ENCODE peak calls at places on chromosomes 5 and 9, in five cellular contexts. L, X, S, G and Z are unnamed samples.

GRCh38 chr9:99445377-99445891 is 223.4 kb downstream of the SEC61B start:
- DNase-seq in L (peak), X (no peak), S (peak), G (no peak), Z (peak)

GRCh38 chr9:130938652-130939404 is at the start of gene FIBCD1:
- DNase-seq in L (peak), X (peak), S (no peak), G (no peak), Z (peak)

GRCh38 chr5:173537228-173537627 is 79.2 kb downstream of the BOD1 start:
- DNase-seq in L (no peak), X (no peak), S (no peak), G (no peak), Z (no peak)

GRCh38 chr5:54520438-54520846 is 2.9 kb downstream of the SNX18 start:
- DNase-seq in L (peak), X (no peak), S (no peak), G (no peak), Z (peak)

GRCh38 chr9:87661241-87661640 is 64.7 kb upstream of the CTSL start:
- DNase-seq in L (no peak), X (no peak), S (no peak), G (no peak), Z (no peak)

GRCh38 chr9:103397868-103398600 is 402.9 kb downstream of the CYLC2 start:
- DNase-seq in L (peak), X (no peak), S (no peak), G (no peak), Z (peak)

GRCh38 chr9:7103382-7104170 is 345.8 kb downstream of the KDM4C start:
- DNase-seq in L (peak), X (no peak), S (no peak), G (no peak), Z (peak)

GRCh38 chr9:30534458-30534857 is 1850.0 kb upstream of the ACO1 start:
- DNase-seq in L (no peak), X (no peak), S (no peak), G (no peak), Z (no peak)

GRCh38 chr5:132067451-132067850 is 6.1 kb upstream of the CSF2 start:
- DNase-seq in L (no peak), X (no peak), S (no peak), G (no peak), Z (no peak)

GRCh38 chr9:6184749-6185645 is 30.6 kb upstream of the IL33 start:
- DNase-seq in L (no peak), X (no peak), S (no peak), G (no peak), Z (peak)

GRCh38 chr5:98428806-98429205 is 344.7 kb upstream of the RGMB start:
- DNase-seq in L (peak), X (no peak), S (no peak), G (no peak), Z (peak)

GRCh38 chr5:38453921-38454320 is 102.5 kb downstream of the LIFR start:
- DNase-seq in L (no peak), X (no peak), S (no peak), G (no peak), Z (no peak)

GRCh38 chr5:171272996-171273970 is 35.8 kb upstream of the TLX3 start:
- DNase-seq in L (peak), X (no peak), S (no peak), G (no peak), Z (peak)

GRCh38 chr5:79263-79662 is 12.7 kb upstream of the PLEKHG4B start:
- DNase-seq in L (no peak), X (no peak), S (no peak), G (no peak), Z (no peak)

GRCh38 chr5:16897284-16897704 is 38.8 kb downstream of the MYO10 start:
- DNase-seq in L (no peak), X (no peak), S (no peak), G (no peak), Z (no peak)

GRCh38 chr5:149902177-149902576 is 42.4 kb downstream of the PDE6A start:
- DNase-seq in L (no peak), X (no peak), S (no peak), G (no peak), Z (no peak)

GRCh38 chr9:136725612-136726011 is 13.2 kb downstream of the DIPK1B start:
- DNase-seq in L (peak), X (no peak), S (no peak), G (no peak), Z (peak)

GRCh38 chr9:68750179-68750685 is 45.2 kb downstream of the PIP5K1B start:
- DNase-seq in L (no peak), X (no peak), S (no peak), G (no peak), Z (no peak)

GRCh38 chr5:24225051-24225450 is 419.7 kb downstream of the CDH10 start:
- DNase-seq in L (no peak), X (no peak), S (no peak), G (no peak), Z (peak)

GRCh38 chr5:142164315-142164714 is 55.7 kb downstream of the NDFIP1 start:
- DNase-seq in L (no peak), X (no peak), S (no peak), G (no peak), Z (no peak)

GRCh38 chr5:43073597-43074546 is 33.8 kb upstream of the ANXA2R start:
- DNase-seq in L (peak), X (no peak), S (no peak), G (no peak), Z (peak)

GRCh38 chr5:131186561-131187256 is 16.0 kb downstream of the LYRM7 start:
- DNase-seq in L (no peak), X (no peak), S (no peak), G (no peak), Z (peak)

GRCh38 chr9:137642118-137642601 is 23.4 kb downstream of the EHMT1 start:
- DNase-seq in L (no peak), X (peak), S (no peak), G (peak), Z (no peak)

GRCh38 chr9:129007035-129007765 is 20.9 kb downstream of the SH3GLB2 start:
- DNase-seq in L (no peak), X (peak), S (no peak), G (peak), Z (no peak)

GRCh38 chr5:10518352-10518751 is 45.5 kb upstream of the ANKRD33B start:
- DNase-seq in L (peak), X (no peak), S (no peak), G (no peak), Z (no peak)

GRCh38 chr9:35905912-35906679 is at the start of gene HRCT1:
- DNase-seq in L (peak), X (peak), S (peak), G (peak), Z (peak)

GRCh38 chr9:129146441-129146933 is 31.6 kb downstream of the IER5L start:
- DNase-seq in L (no peak), X (no peak), S (no peak), G (no peak), Z (no peak)

GRCh38 chr9:107732781-107733529 is 243.4 kb upstream of the KLF4 start:
- DNase-seq in L (peak), X (no peak), S (no peak), G (no peak), Z (peak)

GRCh38 chr5:149274964-149275363 is 3.3 kb downstream of the AFAP1L1 start:
- DNase-seq in L (peak), X (no peak), S (no peak), G (no peak), Z (peak)

GRCh38 chr9:127886401-127886972 is 9.0 kb upstream of the AK1 start:
- DNase-seq in L (no peak), X (no peak), S (no peak), G (peak), Z (no peak)

GRCh38 chr9:116020801-116021200 is 132.8 kb upstream of the PAPPA start:
- DNase-seq in L (peak), X (no peak), S (no peak), G (no peak), Z (peak)

GRCh38 chr9:123686131-123686848 is 243.6 kb downstream of the DENND1A start:
- DNase-seq in L (peak), X (no peak), S (no peak), G (no peak), Z (peak)

GRCh38 chr9:87494970-87495471 is 2.6 kb upstream of the DAPK1 start:
- DNase-seq in L (peak), X (no peak), S (no peak), G (no peak), Z (peak)

GRCh38 chr5:157155297-157155696 is 10.8 kb downstream of the GARIN3 start:
- DNase-seq in L (no peak), X (no peak), S (no peak), G (no peak), Z (no peak)

GRCh38 chr9:110788871-110789270 is 120.3 kb downstream of the MUSK start:
- DNase-seq in L (peak), X (no peak), S (no peak), G (no peak), Z (peak)

GRCh38 chr9:110785166-110785565 is 116.6 kb downstream of the MUSK start:
- DNase-seq in L (no peak), X (no peak), S (no peak), G (no peak), Z (no peak)

GRCh38 chr9:110782701-110783100 is 114.1 kb downstream of the MUSK start:
- DNase-seq in L (no peak), X (no peak), S (no peak), G (no peak), Z (peak)

GRCh38 chr9:110784309-110784708 is 115.7 kb downstream of the MUSK start:
- DNase-seq in L (no peak), X (no peak), S (no peak), G (no peak), Z (no peak)
- H3K4me3 ChIP-seq in L (no peak), X (no peak), S (no peak), G (no peak), Z (no peak)

DNA sequence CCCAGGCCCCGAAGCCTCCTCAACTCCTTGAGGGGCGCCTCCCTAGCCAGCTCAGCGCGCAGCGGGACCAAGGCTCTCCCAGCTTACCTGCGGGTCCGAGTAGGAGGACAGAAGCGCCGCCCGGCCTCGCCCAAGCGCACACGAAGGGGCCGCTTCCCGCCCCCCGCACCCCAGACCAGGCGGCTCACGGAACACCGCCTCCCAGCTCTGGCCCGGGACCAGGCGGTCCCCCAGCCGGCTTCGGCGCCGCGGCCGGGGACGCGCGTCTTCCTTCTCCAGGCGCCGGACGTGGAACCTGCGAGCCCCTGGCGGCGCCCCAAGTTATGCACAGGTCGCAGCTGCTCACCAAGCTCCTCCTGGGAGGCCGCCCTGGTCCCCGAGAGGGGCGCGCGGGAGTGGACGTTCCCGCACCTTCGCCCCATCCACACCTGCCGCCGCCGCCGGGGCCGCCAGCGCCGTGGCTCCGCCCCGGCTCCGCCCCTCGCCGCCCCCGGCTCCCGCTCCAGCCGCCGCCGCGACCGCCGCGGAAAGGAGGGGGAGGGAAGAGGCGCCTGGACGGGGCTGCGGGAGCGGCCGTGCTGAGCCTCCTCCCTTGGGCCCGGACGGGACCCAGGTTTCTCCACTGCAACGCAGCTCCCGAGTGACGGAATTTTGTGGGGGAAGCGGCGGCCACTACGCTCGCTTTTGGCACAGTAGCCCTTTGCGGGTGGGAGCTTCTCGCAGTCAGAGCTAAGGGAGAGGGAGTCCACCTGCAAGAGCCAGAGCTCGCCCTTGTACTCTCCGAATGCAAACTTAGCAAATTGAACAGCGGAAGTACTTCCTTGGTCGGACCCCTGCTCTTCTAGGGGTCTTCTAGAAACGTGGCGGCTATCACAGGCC is 77.5 kb upstream of the IFNE start:
- DNase-seq in L (peak), X (peak), S (no peak), G (peak), Z (peak)
- TF ChIP-seq CTCF in L (no peak), X (no peak), S (no peak), G (no peak), Z (no peak)

DNA sequence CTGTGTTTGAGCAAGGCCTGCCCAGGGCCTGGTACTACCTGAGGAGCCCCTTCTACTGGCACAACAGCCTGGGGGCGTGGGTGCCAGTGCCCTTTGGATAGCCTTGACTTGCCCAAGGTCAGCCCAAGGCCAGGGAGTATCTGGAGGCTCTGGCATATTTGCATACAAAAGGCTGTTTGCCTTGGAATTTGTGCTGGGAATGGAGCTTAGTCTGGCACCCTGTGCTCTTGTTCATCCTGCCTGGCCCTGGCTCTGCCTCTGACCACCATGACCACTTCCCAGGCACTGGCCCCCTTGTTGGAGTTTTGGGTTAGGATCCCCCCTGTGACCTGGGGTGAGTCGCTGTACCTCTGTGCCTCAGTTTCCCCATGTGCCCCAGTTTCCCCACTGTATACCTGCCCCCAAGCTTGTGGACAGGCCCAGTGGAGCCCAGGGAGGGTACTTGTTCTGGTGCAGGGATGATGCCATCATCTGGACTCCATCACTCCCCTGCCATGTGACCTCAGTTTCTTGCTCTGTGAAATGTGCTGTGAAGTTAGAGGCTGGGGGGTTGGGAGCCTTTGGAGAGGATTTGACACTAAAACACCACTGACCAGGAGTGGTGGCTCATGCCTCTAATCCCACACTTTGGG is 1.6 kb downstream of the SUSD3 start:
- DNase-seq in L (no peak), X (peak), S (no peak), G (no peak), Z (no peak)
- H3K4me3 ChIP-seq in L (no peak), X (no peak), S (no peak), G (peak), Z (no peak)

DNA sequence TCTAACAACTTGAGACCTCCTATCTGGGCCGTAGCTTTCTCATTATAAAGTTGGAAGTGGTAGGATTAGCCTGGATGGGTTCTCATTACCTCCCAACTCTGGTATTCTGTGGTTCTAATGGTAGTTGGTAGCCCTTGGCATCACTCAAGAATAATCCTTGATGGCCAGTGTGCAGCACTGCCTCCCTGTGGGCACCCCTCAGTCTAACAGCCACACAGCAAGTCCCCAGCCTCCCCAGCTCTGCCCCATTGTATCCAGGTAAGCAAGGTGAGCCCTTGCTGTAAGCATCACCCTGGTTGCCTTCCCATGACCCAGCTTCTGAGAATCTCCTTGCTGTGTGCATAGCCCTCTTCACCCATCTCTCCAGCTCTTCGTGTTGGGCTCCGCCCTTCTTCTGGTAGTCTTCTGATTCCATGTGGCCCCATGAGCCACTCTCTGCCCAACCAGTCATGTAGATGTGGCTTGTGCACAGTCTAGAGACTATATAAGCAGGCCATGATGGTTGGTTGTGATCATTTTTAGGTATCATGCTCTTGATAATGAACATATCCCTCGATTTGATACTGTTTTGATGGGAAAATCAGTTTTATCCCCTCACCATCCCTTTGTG is 57.6 kb upstream of the GRHPR start:
- DNase-seq in L (no peak), X (no peak), S (no peak), G (no peak), Z (peak)
- TF ChIP-seq CTCF in L (peak), X (no peak), S (peak), G (no peak), Z (no peak)

GRCh38 chr5:177430146-177430951 is 3.9 kb downstream of the GRK6 start:
- DNase-seq in L (peak), X (peak), S (no peak), G (peak), Z (peak)
- H3K4me3 ChIP-seq in L (no peak), X (no peak), S (no peak), G (no peak), Z (no peak)